ENCODE peak calls at places on chromosomes 2 and 18, in six cellular contexts. One of them, this sample, is unnamed.

GRCh38 chr2:65278450-65279030 is 50.9 kb downstream of the ACTR2 start:
- DNase-seq in mesendoderm: peak; percentile 68
- DNase-seq in tibial artery: no peak
- DNase-seq in IMR-90: peak; percentile 49
- DNase-seq in aorta: no peak
- DNase-seq in GM23248: no peak
- DNase-seq in this sample: no peak

GRCh38 chr2:10329880-10330699 is 27.4 kb downstream of the HPCAL1 start:
- DNase-seq in mesendoderm: peak; percentile 65
- DNase-seq in tibial artery: no peak
- DNase-seq in IMR-90: peak; percentile 67
- DNase-seq in aorta: peak; percentile 47
- DNase-seq in GM23248: peak; percentile 79
- DNase-seq in this sample: no peak

GRCh38 chr18:7896164-7896563 is 329.0 kb downstream of the PTPRM start:
- DNase-seq in mesendoderm: no peak
- DNase-seq in tibial artery: no peak
- DNase-seq in IMR-90: no peak
- DNase-seq in aorta: no peak
- DNase-seq in GM23248: no peak
- DNase-seq in this sample: no peak

GRCh38 chr2:129796216-129796615 is 183.2 kb upstream of the RAB6C start:
- DNase-seq in mesendoderm: no peak
- DNase-seq in tibial artery: no peak
- DNase-seq in IMR-90: no peak
- DNase-seq in aorta: no peak
- DNase-seq in GM23248: no peak
- DNase-seq in this sample: no peak

GRCh38 chr2:29039718-29040480 is 34.4 kb downstream of the PCARE start:
- DNase-seq in mesendoderm: no peak
- DNase-seq in tibial artery: no peak
- DNase-seq in IMR-90: no peak
- DNase-seq in aorta: no peak
- DNase-seq in GM23248: no peak
- DNase-seq in this sample: no peak

GRCh38 chr2:231300020-231300721 is 95.3 kb upstream of the B3GNT7 start:
- DNase-seq in mesendoderm: no peak
- DNase-seq in tibial artery: no peak
- DNase-seq in IMR-90: no peak
- DNase-seq in aorta: no peak
- DNase-seq in GM23248: no peak
- DNase-seq in this sample: no peak

GRCh38 chr2:5849596-5849995 is 157.4 kb downstream of the SOX11 start:
- DNase-seq in mesendoderm: peak; percentile 74
- DNase-seq in tibial artery: no peak
- DNase-seq in IMR-90: no peak
- DNase-seq in aorta: no peak
- DNase-seq in GM23248: no peak
- DNase-seq in this sample: no peak

GRCh38 chr2:194343167-194343566 is 1313.9 kb upstream of the SLC39A10 start:
- DNase-seq in mesendoderm: no peak
- DNase-seq in tibial artery: no peak
- DNase-seq in IMR-90: no peak
- DNase-seq in aorta: no peak
- DNase-seq in GM23248: no peak
- DNase-seq in this sample: no peak

GRCh38 chr2:156320491-156320896 is 12.0 kb downstream of the NR4A2 start:
- DNase-seq in mesendoderm: peak; percentile 85
- DNase-seq in tibial artery: peak; percentile 30
- DNase-seq in IMR-90: peak; percentile 61
- DNase-seq in aorta: peak; percentile 82
- DNase-seq in GM23248: peak; percentile 53
- DNase-seq in this sample: no peak

GRCh38 chr2:86176583-86176982 is 18.7 kb downstream of the IMMT start:
- DNase-seq in mesendoderm: no peak
- DNase-seq in tibial artery: no peak
- DNase-seq in IMR-90: peak; percentile 26
- DNase-seq in aorta: no peak
- DNase-seq in GM23248: peak; percentile 18
- DNase-seq in this sample: no peak

GRCh38 chr2:167380094-167380493 is 491.8 kb downstream of the XIRP2 start:
- DNase-seq in mesendoderm: no peak
- DNase-seq in tibial artery: peak; percentile 17
- DNase-seq in IMR-90: no peak
- DNase-seq in aorta: no peak
- DNase-seq in GM23248: no peak
- DNase-seq in this sample: no peak

GRCh38 chr18:9135081-9135911 is 1.3 kb upstream of the ANKRD12 start:
- DNase-seq in mesendoderm: no peak
- DNase-seq in tibial artery: no peak
- DNase-seq in IMR-90: no peak
- DNase-seq in aorta: no peak
- DNase-seq in GM23248: no peak
- DNase-seq in this sample: no peak
- H3K4me1 ChIP-seq in mesendoderm: no peaks in the 10 kb centered on the region
- H3K4me1 ChIP-seq in tibial artery: peaks cover 26% of the 10 kb centered on the region
- H3K4me1 ChIP-seq in IMR-90: peaks cover 8% of the 10 kb centered on the region
- H3K4me1 ChIP-seq in aorta: peaks cover 4% of the 10 kb centered on the region
- H3K4me1 ChIP-seq in GM23248: peaks cover 24% of the 10 kb centered on the region
- H3K4me1 ChIP-seq in this sample: peaks cover 10% of the 10 kb centered on the region

GRCh38 chr2:45745231-45745630 is 93.8 kb downstream of the PRKCE start:
- DNase-seq in mesendoderm: no peak
- DNase-seq in tibial artery: no peak
- DNase-seq in IMR-90: no peak
- DNase-seq in aorta: no peak
- DNase-seq in GM23248: peak; percentile 73
- DNase-seq in this sample: no peak

GRCh38 chr2:45741451-45741850 is 90.0 kb downstream of the PRKCE start:
- DNase-seq in mesendoderm: no peak
- DNase-seq in tibial artery: no peak
- DNase-seq in IMR-90: no peak
- DNase-seq in aorta: no peak
- DNase-seq in GM23248: peak; percentile 35
- DNase-seq in this sample: no peak

GRCh38 chr2:45747363-45747762 is 95.9 kb downstream of the PRKCE start:
- DNase-seq in mesendoderm: no peak
- DNase-seq in tibial artery: no peak
- DNase-seq in IMR-90: no peak
- DNase-seq in aorta: no peak
- DNase-seq in GM23248: no peak
- DNase-seq in this sample: no peak

GRCh38 chr2:45746888-45747287 is 95.4 kb downstream of the PRKCE start:
- DNase-seq in mesendoderm: no peak
- DNase-seq in tibial artery: no peak
- DNase-seq in IMR-90: no peak
- DNase-seq in aorta: no peak
- DNase-seq in GM23248: peak; percentile 75
- DNase-seq in this sample: no peak

DNA sequence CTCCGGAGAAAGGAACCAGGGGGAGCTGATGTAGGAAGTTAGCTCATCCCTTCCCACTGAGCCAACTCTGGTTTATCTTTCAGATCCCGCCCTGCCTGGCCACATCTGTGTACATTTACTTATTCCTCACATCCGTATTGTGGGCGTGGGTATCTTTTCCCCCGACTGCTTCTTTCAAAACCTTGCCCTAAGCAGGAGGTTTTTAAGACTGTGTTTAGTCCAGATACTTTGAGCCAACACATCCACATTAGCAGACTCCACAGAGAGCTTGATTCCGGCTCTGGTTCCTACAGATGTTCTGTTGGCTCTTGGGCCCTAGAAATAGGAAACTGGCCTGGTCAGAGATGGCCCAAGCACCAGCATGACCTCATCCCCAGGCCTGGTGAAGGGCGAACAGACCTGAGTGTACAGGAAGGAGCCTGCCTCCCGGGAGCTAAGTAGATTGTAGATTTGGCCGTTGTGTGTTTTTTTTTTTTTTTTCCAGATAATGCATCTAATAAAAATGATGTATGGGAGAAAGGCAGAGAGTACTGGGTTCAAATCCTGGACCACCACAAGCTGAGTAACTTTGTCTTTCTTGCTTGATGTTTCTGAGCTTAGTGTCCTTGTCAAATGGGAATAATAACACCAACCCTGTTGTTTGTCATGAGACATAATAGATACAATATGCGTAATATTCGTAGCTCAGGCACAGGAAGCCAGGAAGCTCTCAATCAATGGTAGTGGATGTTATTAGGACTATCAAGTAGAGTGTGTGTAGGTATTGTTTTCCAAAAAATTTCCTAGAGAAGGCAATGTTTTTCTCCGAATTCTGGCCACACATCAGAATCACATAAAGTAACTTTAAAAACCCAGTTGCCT is 92.3 kb downstream of the PRKCE start:
- DNase-seq in mesendoderm: no peak
- DNase-seq in tibial artery: peak; percentile 49
- DNase-seq in IMR-90: peak; percentile 82
- DNase-seq in aorta: no peak
- DNase-seq in GM23248: peak; percentile 88
- DNase-seq in this sample: no peak
- H3K27ac ChIP-seq in mesendoderm: no peak overlapping the region
- H3K27ac ChIP-seq in tibial artery: no peak overlapping the region
- H3K27ac ChIP-seq in IMR-90: no peak overlapping the region
- H3K27ac ChIP-seq in aorta: no peak overlapping the region
- H3K27ac ChIP-seq in GM23248: peak overlapping the region; percentile 99
- H3K27ac ChIP-seq in this sample: no peak overlapping the region

GRCh38 chr2:227486688-227487087 is 14.7 kb downstream of the AGFG1 start:
- DNase-seq in mesendoderm: no peak
- DNase-seq in tibial artery: no peak
- DNase-seq in IMR-90: no peak
- DNase-seq in aorta: no peak
- DNase-seq in GM23248: no peak
- DNase-seq in this sample: no peak
- H3K4me1 ChIP-seq in mesendoderm: no peaks in the 10 kb centered on the region
- H3K4me1 ChIP-seq in tibial artery: peaks cover 38% of the 10 kb centered on the region
- H3K4me1 ChIP-seq in IMR-90: peaks cover 2% of the 10 kb centered on the region
- H3K4me1 ChIP-seq in aorta: peaks cover 3% of the 10 kb centered on the region
- H3K4me1 ChIP-seq in GM23248: peaks cover 20% of the 10 kb centered on the region
- H3K4me1 ChIP-seq in this sample: no peaks in the 10 kb centered on the region

GRCh38 chr18:48951448-48952286 is 902 bp upstream of the SMAD7 start:
- DNase-seq in mesendoderm: peak; percentile 97
- DNase-seq in tibial artery: peak; percentile 88
- DNase-seq in IMR-90: peak; percentile 86
- DNase-seq in aorta: peak; percentile 93
- DNase-seq in GM23248: peak; percentile 95
- DNase-seq in this sample: peak; percentile 95
- H3K27ac ChIP-seq in mesendoderm: peak overlapping the region; percentile 100
- H3K27ac ChIP-seq in tibial artery: peak overlapping the region; percentile 99
- H3K27ac ChIP-seq in IMR-90: peak overlapping the region; percentile 96
- H3K27ac ChIP-seq in aorta: peak overlapping the region; percentile 96
- H3K27ac ChIP-seq in GM23248: peak overlapping the region; percentile 99
- H3K27ac ChIP-seq in this sample: peak overlapping the region; percentile 99